ENCODE peak calls at places on chromosomes 6 and 20, in five cellular contexts. I, X, J, N and H are unnamed samples. For H3K4me1, the result is how much of the 10 kb centered on the place peaks cover.

GRCh38 chr6:5557506-5557905 is 296.2 kb downstream of the FARS2 start:
- DNase-seq in I (no peak), X (no peak), J (no peak), N (no peak), H (no peak)

GRCh38 chr6:56992703-56993102 is 37.8 kb downstream of the BEND6 start:
- DNase-seq in I (no peak), X (no peak), J (no peak), N (no peak), H (no peak)

GRCh38 chr20:24763386-24764026 is 185.6 kb upstream of the CST7 start:
- DNase-seq in I (no peak), X (no peak), J (no peak), N (no peak), H (no peak)

GRCh38 chr20:10710995-10711775 is 37.4 kb upstream of the JAG1 start:
- DNase-seq in I (no peak), X (no peak), J (no peak), N (no peak), H (no peak)

GRCh38 chr20:23231561-23232218 is 118.9 kb upstream of the NXT1 start:
- DNase-seq in I (no peak), X (no peak), J (no peak), N (no peak), H (no peak)

GRCh38 chr6:55704421-55704820 is 125.4 kb upstream of the HMGCLL1 start:
- DNase-seq in I (no peak), X (no peak), J (no peak), N (no peak), H (no peak)

GRCh38 chr6:151147118-151147832 is 92.5 kb upstream of the AKAP12 start:
- DNase-seq in I (no peak), X (no peak), J (no peak), N (no peak), H (peak)

GRCh38 chr6:108874470-108875160 is 26.4 kb downstream of the ARMC2 start:
- DNase-seq in I (no peak), X (no peak), J (no peak), N (no peak), H (no peak)

GRCh38 chr6:134667106-134667505 is 282.8 kb downstream of the ALDH8A1 start:
- DNase-seq in I (no peak), X (no peak), J (no peak), N (no peak), H (no peak)

GRCh38 chr6:108609276-108609769 is 48.6 kb downstream of the FOXO3 start:
- DNase-seq in I (peak), X (no peak), J (no peak), N (no peak), H (no peak)

GRCh38 chr6:62429781-62430180 is 143.8 kb upstream of the KHDRBS2 start:
- DNase-seq in I (no peak), X (no peak), J (no peak), N (no peak), H (no peak)

GRCh38 chr20:63272105-63273078 is at the start of gene ARFGAP1:
- DNase-seq in I (peak), X (peak), J (peak), N (peak), H (peak)

GRCh38 chr20:63275825-63276224 is 3.2 kb downstream of the ARFGAP1 start:
- DNase-seq in I (no peak), X (no peak), J (no peak), N (no peak), H (no peak)

GRCh38 chr20:63273180-63273579 is 567 bp downstream of the ARFGAP1 start:
- DNase-seq in I (no peak), X (no peak), J (no peak), N (no peak), H (no peak)

GRCh38 chr20:63273635-63274380 is 1.2 kb downstream of the ARFGAP1 start:
- DNase-seq in I (no peak), X (no peak), J (no peak), N (no peak), H (no peak)

GRCh38 chr20:63274381-63275228 is 2.0 kb downstream of the ARFGAP1 start:
- DNase-seq in I (no peak), X (no peak), J (no peak), N (no peak), H (no peak)
- H3K27ac ChIP-seq in I (no peak), X (no peak), J (no peak), N (no peak), H (no peak)

GRCh38 chr6:7550433-7550801 is 8.9 kb downstream of the DSP start:
- DNase-seq in I (no peak), X (no peak), J (no peak), N (no peak), H (no peak)
- H3K4me1 ChIP-seq in I (under half), X (under half), J (under half), N (under half), H (under half)

GRCh38 chr6:40395066-40395697 is 192.0 kb downstream of the LRFN2 start:
- DNase-seq in I (no peak), X (no peak), J (no peak), N (no peak), H (no peak)
- TF ChIP-seq CTCF in I (no peak), X (no peak), J (no peak), N (no peak), H (no peak)

GRCh38 chr20:17848649-17849048 is 119.9 kb downstream of the SNX5 start:
- DNase-seq in I (no peak), X (no peak), J (no peak), N (no peak), H (no peak)
- H3K27ac ChIP-seq in I (no peak), X (no peak), J (no peak), N (peak), H (peak)

GRCh38 chr6:35027807-35028206 is 113.3 kb downstream of the TCP11 start:
- DNase-seq in I (no peak), X (no peak), J (no peak), N (no peak), H (no peak)

GRCh38 chr6:35024601-35025054 is 116.5 kb downstream of the TCP11 start:
- DNase-seq in I (peak), X (peak), J (no peak), N (no peak), H (peak)

GRCh38 chr6:35023601-35024000 is 117.5 kb downstream of the TCP11 start:
- DNase-seq in I (no peak), X (no peak), J (no peak), N (no peak), H (no peak)

GRCh38 chr6:35026434-35027222 is 114.5 kb downstream of the TCP11 start:
- DNase-seq in I (no peak), X (no peak), J (no peak), N (no peak), H (no peak)

GRCh38 chr6:35025241-35026188 is 115.6 kb downstream of the TCP11 start:
- DNase-seq in I (peak), X (no peak), J (no peak), N (no peak), H (no peak)
- H3K4me1 ChIP-seq in I (half or more), X (under half), J (under half), N (half or more), H (half or more)

GRCh38 chr6:147390909-147391536 is 117.5 kb upstream of the SAMD5 start:
- DNase-seq in I (peak), X (peak), J (no peak), N (no peak), H (no peak)
- TF ChIP-seq CTCF in I (peak), X (peak), J (no peak), N (peak), H (peak)